ENCODE peak calls at places on chromosomes 16 and 17, in seven cellular contexts. F is choroid plexus epithelial cell, C is left ventricle myocardium inferior, N is T-helper 2 cell, K is G401, L is fibroblast of pulmonary artery, B is HT-29. M is an unnamed sample.

GRCh38 chr17:1755993-1756306 is 5.9 kb upstream of the SERPINF1 start:
- DNase-seq in L (no peak), C (no peak), K (no peak), B (no peak), F (no peak), N (no peak), M (no peak)

GRCh38 chr16:86375370-86375769 is 135.0 kb upstream of the FOXF1 start:
- DNase-seq in F (peak; percentile 81), K (no peak), C (no peak), B (no peak), N (no peak), L (peak; percentile 75), M (no peak)

GRCh38 chr16:56513972-56514371 is 5.9 kb downstream of the BBS2 start:
- DNase-seq in K (peak; percentile 92), N (peak; percentile 27), L (peak; percentile 77), C (no peak), B (peak; percentile 73), F (peak; percentile 87), M (peak; percentile 42)

GRCh38 chr17:76866774-76867577 is 1.2 kb upstream of the MGAT5B start:
- DNase-seq in C (no peak), B (no peak), K (no peak), N (no peak), L (peak; percentile 37), F (peak; percentile 56), M (no peak)

GRCh38 chr17:72381597-72382397 is 261.0 kb downstream of the SOX9 start:
- DNase-seq in C (no peak), L (no peak), K (no peak), F (no peak), N (no peak), B (no peak), M (no peak)

GRCh38 chr16:2924901-2925820 is 13.4 kb downstream of the FLYWCH1 start:
- DNase-seq in N (no peak), B (no peak), L (no peak), F (no peak), K (no peak), C (no peak), M (no peak)

GRCh38 chr16:81796585-81797346 is 17.7 kb downstream of the PLCG2 start:
- DNase-seq in C (no peak), B (no peak), F (peak; percentile 54), L (no peak), N (no peak), K (no peak), M (no peak)

GRCh38 chr16:9072806-9073341 is 18.6 kb upstream of the HAPSTR1 start:
- DNase-seq in F (peak; percentile 90), B (no peak), C (no peak), K (no peak), L (peak; percentile 64), N (no peak), M (peak; percentile 50)

GRCh38 chr16:22370038-22370541 is 4.3 kb downstream of the CDR2 start:
- DNase-seq in L (peak; percentile 86), F (peak; percentile 47), C (no peak), K (no peak), B (no peak), N (no peak), M (no peak)

GRCh38 chr17:41959030-41959335 is 7.6 kb upstream of the CNP start:
- DNase-seq in F (peak; percentile 45), B (no peak), N (no peak), K (no peak), L (no peak), C (no peak), M (no peak)

GRCh38 chr17:38730526-38731379 is 612 bp downstream of the CISD3 start:
- DNase-seq in K (peak; percentile 61), B (peak; percentile 97), L (peak; percentile 53), C (peak; percentile 84), F (peak; percentile 52), N (no peak), M (no peak)

GRCh38 chr16:84225571-84225970 is 14.2 kb downstream of the KCNG4 start:
- DNase-seq in B (no peak), L (no peak), K (no peak), F (no peak), C (no peak), N (no peak), M (no peak)

GRCh38 chr16:84404324-84404723 is 36.0 kb downstream of the ATP2C2 start:
- DNase-seq in N (no peak), B (no peak), F (no peak), L (no peak), C (no peak), K (no peak), M (no peak)

GRCh38 chr17:43661699-43662431 is at the start of gene MEOX1:
- DNase-seq in B (no peak), L (peak; percentile 54), C (no peak), K (peak; percentile 61), N (no peak), F (peak; percentile 70), M (peak; percentile 69)

GRCh38 chr16:79598341-79599181 is 2.0 kb downstream of the MAF start:
- DNase-seq in C (peak; percentile 62), K (peak; percentile 74), F (peak; percentile 54), L (peak; percentile 23), N (peak; percentile 22), B (no peak), M (no peak)

GRCh38 chr17:82863941-82864720 is 24.3 kb upstream of the ZNF750 start:
- DNase-seq in C (no peak), L (peak; percentile 51), B (peak; percentile 30), N (peak; percentile 78), K (no peak), F (peak; percentile 81), M (peak; percentile 92)

M was measured in GM13977.